ENCODE peak calls at places on chromosomes 2 and 18, in ten cellular contexts. A is occipital lobe; H is T-helper 1 cell; Y is bronchial epithelial cell; C is GM03348; U is stimulated activated CD4-positive, alpha-beta T cell treated with anti-CD3 and anti-CD28 coated beads, Interleukin-4, amount 100 ng/mL, for 48 hours; I is psoas muscle; E is fibroblast of mammary gland; M is T follicular helper cell; P is T-helper 2 cell. K is an unnamed sample.

GRCh38 chr2:17539993-17540812 is at the start of gene VSNL1:
- DNase-seq in E (peak), U (no peak), H (no peak), A (peak), Y (peak), M (no peak), C (peak), I (peak), P (no peak), K (peak)

GRCh38 chr2:53087282-53087882 is 680.2 kb upstream of the CHAC2 start:
- DNase-seq in P (no peak), A (no peak), I (no peak), Y (peak), C (peak), E (peak), M (no peak), H (no peak), U (no peak), K (no peak)

GRCh38 chr18:58470292-58470691 is 158.6 kb downstream of the ALPK2 start:
- DNase-seq in C (no peak), U (no peak), A (no peak), E (no peak), H (no peak), P (no peak), Y (no peak), M (no peak), I (no peak), K (no peak)

GRCh38 chr18:2572144-2572682 is 856 bp downstream of the NDC80 start:
- DNase-seq in H (no peak), C (no peak), M (no peak), I (no peak), A (no peak), U (no peak), Y (no peak), E (peak), P (peak), K (no peak)

GRCh38 chr2:241659150-241659739 is 21.8 kb downstream of the ATG4B start:
- DNase-seq in I (peak), H (no peak), U (no peak), E (peak), P (peak), C (peak), A (peak), M (peak), Y (peak), K (peak)

GRCh38 chr2:19955544-19956422 is 34.1 kb downstream of the WDR35 start:
- DNase-seq in P (peak), U (peak), C (peak), I (peak), M (peak), A (peak), H (peak), Y (peak), E (peak), K (peak)

GRCh38 chr2:131521961-131522781 is 5.5 kb upstream of the CCDC74A start:
- DNase-seq in M (no peak), I (peak), P (no peak), C (no peak), U (no peak), H (no peak), E (peak), Y (no peak), A (no peak), K (no peak)

GRCh38 chr2:39851691-39852110 is 72.6 kb upstream of the THUMPD2 start:
- DNase-seq in E (peak), P (peak), C (peak), M (no peak), Y (no peak), I (no peak), H (no peak), A (no peak), U (no peak), K (peak)

GRCh38 chr18:5447442-5447841 is 96.4 kb downstream of the EPB41L3 start:
- DNase-seq in C (no peak), H (no peak), A (no peak), U (no peak), P (no peak), Y (no peak), I (no peak), E (no peak), M (no peak), K (no peak)

GRCh38 chr2:172467382-172467781 is 40.0 kb downstream of the ITGA6 start:
- DNase-seq in I (no peak), Y (no peak), H (no peak), C (no peak), P (peak), A (no peak), E (no peak), U (no peak), M (no peak), K (no peak)

GRCh38 chr18:51522821-51523220 is 325.3 kb upstream of the MEX3C start:
- DNase-seq in A (no peak), M (no peak), P (no peak), U (no peak), E (no peak), C (no peak), I (no peak), Y (peak), H (no peak), K (no peak)

GRCh38 chr2:205424326-205424725 is 258.0 kb upstream of the NRP2 start:
- DNase-seq in I (no peak), Y (no peak), M (no peak), A (no peak), H (no peak), E (no peak), C (no peak), P (no peak), U (no peak), K (no peak)

GRCh38 chr2:29449499-29449898 is 334.3 kb downstream of the CLIP4 start:
- DNase-seq in A (no peak), E (no peak), U (no peak), M (no peak), Y (no peak), H (no peak), P (no peak), C (no peak), I (no peak), K (no peak)

GRCh38 chr2:767440-767839 is 90.2 kb upstream of the TMEM18 start:
- DNase-seq in H (no peak), Y (no peak), C (no peak), P (peak), I (no peak), A (no peak), M (no peak), U (peak), E (no peak), K (no peak)

GRCh38 chr2:69715964-69716363 is 26.0 kb upstream of the ANXA4 start:
- DNase-seq in P (peak), A (no peak), E (peak), U (no peak), Y (no peak), H (no peak), M (no peak), C (peak), I (no peak), K (no peak)

GRCh38 chr2:192487636-192488035 is 292.9 kb upstream of the TMEFF2 start:
- DNase-seq in E (no peak), M (no peak), C (no peak), A (no peak), P (no peak), U (no peak), H (no peak), I (no peak), Y (no peak), K (no peak)

K was measured in retina.